ENCODE peak calls at places on chromosomes 12 and 14, in eight cellular contexts. One of them, this sample, is unnamed.

GRCh38 chr14:53285064-53285463 is 131.9 kb upstream of the DDHD1 start:
- DNase-seq in heart right ventricle: no peak
- DNase-seq in cardiac fibroblast: no peak
- DNase-seq in SK-N-MC: no peak
- DNase-seq in cardiac muscle cell: no peak
- DNase-seq in astrocyte: no peak
- DNase-seq in AG04449: no peak
- DNase-seq in lung: no peak
- DNase-seq in this sample: no peak

GRCh38 chr12:122889658-122890561 is 6.0 kb downstream of the VPS37B start:
- DNase-seq in heart right ventricle: no peak
- DNase-seq in cardiac fibroblast: no peak
- DNase-seq in SK-N-MC: no peak
- DNase-seq in cardiac muscle cell: no peak
- DNase-seq in astrocyte: no peak
- DNase-seq in AG04449: no peak
- DNase-seq in lung: no peak
- DNase-seq in this sample: no peak

GRCh38 chr12:111448266-111448830 is 42.6 kb downstream of the SH2B3 start:
- DNase-seq in heart right ventricle: no peak
- DNase-seq in cardiac fibroblast: no peak
- DNase-seq in SK-N-MC: no peak
- DNase-seq in cardiac muscle cell: no peak
- DNase-seq in astrocyte: no peak
- DNase-seq in AG04449: no peak
- DNase-seq in lung: peak; percentile 22
- DNase-seq in this sample: peak; percentile 11

GRCh38 chr12:108268397-108268796 is 70.7 kb downstream of the CMKLR1 start:
- DNase-seq in heart right ventricle: no peak
- DNase-seq in cardiac fibroblast: no peak
- DNase-seq in SK-N-MC: no peak
- DNase-seq in cardiac muscle cell: no peak
- DNase-seq in astrocyte: no peak
- DNase-seq in AG04449: no peak
- DNase-seq in lung: no peak
- DNase-seq in this sample: no peak

GRCh38 chr14:105061428-105062047 is 3.7 kb downstream of the GPR132 start:
- DNase-seq in heart right ventricle: peak; percentile 59
- DNase-seq in cardiac fibroblast: no peak
- DNase-seq in SK-N-MC: no peak
- DNase-seq in cardiac muscle cell: no peak
- DNase-seq in astrocyte: no peak
- DNase-seq in AG04449: no peak
- DNase-seq in lung: no peak
- DNase-seq in this sample: no peak

GRCh38 chr14:103847439-103847953 is at the start of gene PPP1R13B:
- DNase-seq in heart right ventricle: peak; percentile 93
- DNase-seq in cardiac fibroblast: peak; percentile 80
- DNase-seq in SK-N-MC: no peak
- DNase-seq in cardiac muscle cell: peak; percentile 90
- DNase-seq in astrocyte: peak; percentile 58
- DNase-seq in AG04449: no peak
- DNase-seq in lung: peak; percentile 91
- DNase-seq in this sample: peak; percentile 96

GRCh38 chr12:15688202-15688736 is 100.9 kb downstream of the EPS8 start:
- DNase-seq in heart right ventricle: peak; percentile 67
- DNase-seq in cardiac fibroblast: peak; percentile 76
- DNase-seq in SK-N-MC: no peak
- DNase-seq in cardiac muscle cell: peak; percentile 47
- DNase-seq in astrocyte: no peak
- DNase-seq in AG04449: no peak
- DNase-seq in lung: peak; percentile 36
- DNase-seq in this sample: peak; percentile 52

GRCh38 chr14:104358528-104359300 is 220.3 kb downstream of the KIF26A start:
- DNase-seq in heart right ventricle: no peak
- DNase-seq in cardiac fibroblast: no peak
- DNase-seq in SK-N-MC: no peak
- DNase-seq in cardiac muscle cell: no peak
- DNase-seq in astrocyte: no peak
- DNase-seq in AG04449: no peak
- DNase-seq in lung: no peak
- DNase-seq in this sample: no peak

GRCh38 chr12:69412655-69413054 is 53.1 kb downstream of the YEATS4 start:
- DNase-seq in heart right ventricle: no peak
- DNase-seq in cardiac fibroblast: no peak
- DNase-seq in SK-N-MC: no peak
- DNase-seq in cardiac muscle cell: no peak
- DNase-seq in astrocyte: no peak
- DNase-seq in AG04449: no peak
- DNase-seq in lung: no peak
- DNase-seq in this sample: no peak

GRCh38 chr12:87995581-87996178 is 33.5 kb downstream of the C12orf50 start:
- DNase-seq in heart right ventricle: peak; percentile 30
- DNase-seq in cardiac fibroblast: peak; percentile 82
- DNase-seq in SK-N-MC: peak; percentile 42
- DNase-seq in cardiac muscle cell: peak; percentile 85
- DNase-seq in astrocyte: peak; percentile 45
- DNase-seq in AG04449: peak; percentile 21
- DNase-seq in lung: peak; percentile 51
- DNase-seq in this sample: peak; percentile 72

GRCh38 chr12:105334001-105334400 is 3.5 kb downstream of the C12orf75 start:
- DNase-seq in heart right ventricle: no peak
- DNase-seq in cardiac fibroblast: peak; percentile 81
- DNase-seq in SK-N-MC: no peak
- DNase-seq in cardiac muscle cell: peak; percentile 30
- DNase-seq in astrocyte: peak; percentile 90
- DNase-seq in AG04449: peak; percentile 72
- DNase-seq in lung: no peak
- DNase-seq in this sample: no peak

GRCh38 chr12:54337280-54337842 is 12.4 kb downstream of the COPZ1 start:
- DNase-seq in heart right ventricle: no peak
- DNase-seq in cardiac fibroblast: no peak
- DNase-seq in SK-N-MC: no peak
- DNase-seq in cardiac muscle cell: no peak
- DNase-seq in astrocyte: no peak
- DNase-seq in AG04449: no peak
- DNase-seq in lung: no peak
- DNase-seq in this sample: no peak

GRCh38 chr12:54338682-54339296 is 13.9 kb downstream of the COPZ1 start:
- DNase-seq in heart right ventricle: no peak
- DNase-seq in cardiac fibroblast: no peak
- DNase-seq in SK-N-MC: no peak
- DNase-seq in cardiac muscle cell: peak; percentile 74
- DNase-seq in astrocyte: peak; percentile 74
- DNase-seq in AG04449: no peak
- DNase-seq in lung: no peak
- DNase-seq in this sample: no peak

GRCh38 chr12:54341343-54341742 is 16.4 kb downstream of the COPZ1 start:
- DNase-seq in heart right ventricle: no peak
- DNase-seq in cardiac fibroblast: no peak
- DNase-seq in SK-N-MC: no peak
- DNase-seq in cardiac muscle cell: no peak
- DNase-seq in astrocyte: no peak
- DNase-seq in AG04449: no peak
- DNase-seq in lung: no peak
- DNase-seq in this sample: no peak

GRCh38 chr12:54340845-54341244 is 15.9 kb downstream of the COPZ1 start:
- DNase-seq in heart right ventricle: no peak
- DNase-seq in cardiac fibroblast: no peak
- DNase-seq in SK-N-MC: no peak
- DNase-seq in cardiac muscle cell: no peak
- DNase-seq in astrocyte: no peak
- DNase-seq in AG04449: no peak
- DNase-seq in lung: no peak
- DNase-seq in this sample: no peak

GRCh38 chr12:54337854-54338650 is 13.1 kb downstream of the COPZ1 start:
- DNase-seq in heart right ventricle: no peak
- DNase-seq in cardiac fibroblast: peak; percentile 22
- DNase-seq in SK-N-MC: no peak
- DNase-seq in cardiac muscle cell: no peak
- DNase-seq in astrocyte: no peak
- DNase-seq in AG04449: no peak
- DNase-seq in lung: no peak
- DNase-seq in this sample: peak; percentile 52
- H3K4me3 ChIP-seq in heart right ventricle: no peak overlapping the region
- H3K4me3 ChIP-seq in cardiac fibroblast: no peak overlapping the region
- H3K4me3 ChIP-seq in SK-N-MC: no peak overlapping the region
- H3K4me3 ChIP-seq in cardiac muscle cell: no peak overlapping the region
- H3K4me3 ChIP-seq in astrocyte: no peak overlapping the region
- H3K4me3 ChIP-seq in AG04449: no peak overlapping the region
- H3K4me3 ChIP-seq in lung: no peak overlapping the region
- H3K4me3 ChIP-seq in this sample: no peak overlapping the region

DNA sequence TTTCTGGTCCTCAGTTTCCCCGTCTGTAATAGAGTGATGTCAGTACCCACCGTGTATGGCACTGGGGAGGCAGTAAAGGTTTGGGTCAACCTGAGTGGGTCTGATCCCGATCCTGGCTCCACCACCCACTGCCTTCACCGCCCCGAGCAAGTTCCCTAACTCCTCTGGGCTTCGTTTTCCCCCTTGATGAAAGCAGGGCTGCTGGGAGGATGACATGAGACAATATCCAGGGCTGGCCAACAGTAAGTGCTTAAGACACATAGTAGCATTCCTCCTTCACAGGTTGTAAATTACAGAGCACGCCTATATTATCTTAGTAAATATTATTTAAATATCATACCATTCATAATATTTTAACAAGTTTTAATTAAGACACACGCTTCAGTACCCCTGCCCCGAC is 590 bp downstream of the PLEK2 start:
- DNase-seq in heart right ventricle: no peak
- DNase-seq in cardiac fibroblast: no peak
- DNase-seq in SK-N-MC: no peak
- DNase-seq in cardiac muscle cell: no peak
- DNase-seq in astrocyte: no peak
- DNase-seq in AG04449: no peak
- DNase-seq in lung: no peak
- DNase-seq in this sample: no peak
- H3K4me3 ChIP-seq in heart right ventricle: no peak overlapping the region
- H3K4me3 ChIP-seq in cardiac fibroblast: peak overlapping the region; percentile 61
- H3K4me3 ChIP-seq in SK-N-MC: no peak overlapping the region
- H3K4me3 ChIP-seq in cardiac muscle cell: peak overlapping the region; percentile 14
- H3K4me3 ChIP-seq in astrocyte: peak overlapping the region; percentile 54
- H3K4me3 ChIP-seq in AG04449: peak overlapping the region; percentile 57
- H3K4me3 ChIP-seq in lung: no peak overlapping the region
- H3K4me3 ChIP-seq in this sample: no peak overlapping the region

GRCh38 chr14:24215495-24216344 is at the start of gene MDP1:
- DNase-seq in heart right ventricle: peak; percentile 85
- DNase-seq in cardiac fibroblast: peak; percentile 84
- DNase-seq in SK-N-MC: no peak
- DNase-seq in cardiac muscle cell: peak; percentile 88
- DNase-seq in astrocyte: peak; percentile 74
- DNase-seq in AG04449: peak; percentile 33
- DNase-seq in lung: peak; percentile 86
- DNase-seq in this sample: peak; percentile 85

GRCh38 chr14:24211311-24211710 is 2.0 kb downstream of the CHMP4A start:
- DNase-seq in heart right ventricle: no peak
- DNase-seq in cardiac fibroblast: no peak
- DNase-seq in SK-N-MC: no peak
- DNase-seq in cardiac muscle cell: no peak
- DNase-seq in astrocyte: no peak
- DNase-seq in AG04449: no peak
- DNase-seq in lung: no peak
- DNase-seq in this sample: no peak

GRCh38 chr14:24216345-24216699 is 456 bp upstream of the MDP1 start:
- DNase-seq in heart right ventricle: no peak
- DNase-seq in cardiac fibroblast: no peak
- DNase-seq in SK-N-MC: no peak
- DNase-seq in cardiac muscle cell: no peak
- DNase-seq in astrocyte: no peak
- DNase-seq in AG04449: no peak
- DNase-seq in lung: no peak
- DNase-seq in this sample: no peak

GRCh38 chr14:24212924-24213865 is at the start of gene CHMP4A:
- DNase-seq in heart right ventricle: peak; percentile 97
- DNase-seq in cardiac fibroblast: peak; percentile 99
- DNase-seq in SK-N-MC: peak; percentile 86
- DNase-seq in cardiac muscle cell: peak; percentile 99
- DNase-seq in astrocyte: peak; percentile 96
- DNase-seq in AG04449: peak; percentile 85
- DNase-seq in lung: peak; percentile 98
- DNase-seq in this sample: peak; percentile 93

DNA sequence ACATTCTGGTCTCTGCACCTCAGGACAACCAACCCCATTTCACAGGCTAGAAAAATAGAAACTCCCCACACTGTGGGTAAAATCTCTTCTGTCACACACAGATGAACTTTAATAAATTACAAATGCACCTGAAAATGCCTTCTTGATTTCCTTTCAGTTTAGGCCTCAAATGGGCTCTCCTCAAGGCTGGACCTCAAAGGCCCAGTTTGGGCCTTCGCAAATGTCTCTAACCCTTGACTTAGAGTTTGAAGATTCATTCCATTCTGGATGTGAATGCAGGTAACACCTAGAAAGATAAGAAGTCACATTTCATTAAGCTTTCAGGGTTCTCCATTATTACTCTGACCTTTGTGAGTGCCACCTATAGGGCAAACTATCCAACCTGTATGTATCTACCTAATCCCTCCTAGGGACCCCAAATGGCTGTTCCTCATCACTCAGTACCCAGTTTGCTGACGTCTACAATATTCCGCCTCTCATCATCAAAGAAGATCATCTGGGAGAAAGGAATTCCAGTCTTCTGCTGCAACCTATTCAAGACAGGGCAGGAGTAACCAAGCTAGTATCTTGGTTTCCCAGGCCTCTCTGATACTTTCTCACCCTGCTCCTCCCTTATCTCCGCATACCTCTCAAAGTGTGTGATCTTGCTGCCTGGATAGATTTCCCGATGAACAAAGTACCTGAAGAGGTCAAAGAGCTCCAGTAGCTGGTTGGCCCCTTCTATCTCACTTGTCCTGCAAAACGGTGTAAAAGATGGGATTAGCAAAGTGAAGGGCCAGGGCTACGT is 771 bp upstream of the CHMP4A start:
- DNase-seq in heart right ventricle: no peak
- DNase-seq in cardiac fibroblast: no peak
- DNase-seq in SK-N-MC: no peak
- DNase-seq in cardiac muscle cell: no peak
- DNase-seq in astrocyte: no peak
- DNase-seq in AG04449: no peak
- DNase-seq in lung: no peak
- DNase-seq in this sample: no peak
- H3K4me3 ChIP-seq in heart right ventricle: peak overlapping the region; percentile 54
- H3K4me3 ChIP-seq in cardiac fibroblast: peak overlapping the region; percentile 81
- H3K4me3 ChIP-seq in SK-N-MC: peak overlapping the region; percentile 92
- H3K4me3 ChIP-seq in cardiac muscle cell: no peak overlapping the region
- H3K4me3 ChIP-seq in astrocyte: peak overlapping the region; percentile 87
- H3K4me3 ChIP-seq in AG04449: peak overlapping the region; percentile 88
- H3K4me3 ChIP-seq in lung: no peak overlapping the region
- H3K4me3 ChIP-seq in this sample: no peak overlapping the region

GRCh38 chr12:91729543-91729942 is 416.1 kb downstream of the BTG1 start:
- DNase-seq in heart right ventricle: no peak
- DNase-seq in cardiac fibroblast: no peak
- DNase-seq in SK-N-MC: no peak
- DNase-seq in cardiac muscle cell: no peak
- DNase-seq in astrocyte: no peak
- DNase-seq in AG04449: no peak
- DNase-seq in lung: no peak
- DNase-seq in this sample: no peak

DNA sequence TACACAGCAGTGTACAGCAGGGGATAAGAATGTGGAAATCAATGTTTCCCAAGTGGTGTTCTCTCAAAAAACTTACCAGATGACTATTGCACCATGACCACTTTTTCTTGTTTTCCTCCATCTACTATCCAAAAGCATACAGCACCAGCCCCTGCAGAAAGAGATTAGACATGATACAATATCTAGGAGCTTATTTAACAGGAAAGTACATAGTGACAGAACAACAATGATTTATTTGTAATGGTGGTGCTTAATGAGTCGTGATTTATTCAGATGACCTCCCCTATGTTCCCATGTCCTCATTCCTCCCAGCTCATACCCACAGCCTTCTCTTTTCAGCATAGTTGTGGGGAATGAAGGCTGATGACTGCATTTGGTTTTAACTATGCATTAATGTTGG is 413.6 kb downstream of the BTG1 start:
- DNase-seq in heart right ventricle: no peak
- DNase-seq in cardiac fibroblast: peak; percentile 35
- DNase-seq in SK-N-MC: no peak
- DNase-seq in cardiac muscle cell: no peak
- DNase-seq in astrocyte: peak; percentile 84
- DNase-seq in AG04449: no peak
- DNase-seq in lung: no peak
- DNase-seq in this sample: no peak
- H3K4me3 ChIP-seq in heart right ventricle: no peak overlapping the region
- H3K4me3 ChIP-seq in cardiac fibroblast: no peak overlapping the region
- H3K4me3 ChIP-seq in SK-N-MC: no peak overlapping the region
- H3K4me3 ChIP-seq in cardiac muscle cell: no peak overlapping the region
- H3K4me3 ChIP-seq in astrocyte: no peak overlapping the region
- H3K4me3 ChIP-seq in AG04449: no peak overlapping the region
- H3K4me3 ChIP-seq in lung: no peak overlapping the region
- H3K4me3 ChIP-seq in this sample: no peak overlapping the region